ENCODE peak calls at places on chromosomes 12 and 14, in five cellular contexts. B is activated CD8-positive, alpha-beta T cell treated with anti-CD3 and anti-CD28 coated beads, Interleukin-2, amount 10 ng/mL, durations not matched to agents 7 days and 5 days; K is endodermal cell; R is heart right ventricle; A is AG10803. N is an unnamed sample.

GRCh38 chr12:97308576-97309198 is 153.9 kb upstream of the RMST start:
- DNase-seq in B (peak), K (no peak), R (peak), A (peak), N (no peak)

GRCh38 chr12:104138747-104139186 is 757 bp upstream of the NFYB start:
- DNase-seq in B (no peak), K (peak), R (no peak), A (peak), N (no peak)

GRCh38 chr14:30708157-30708556 is 86.0 kb downstream of the SCFD1 start:
- DNase-seq in B (no peak), K (peak), R (no peak), A (no peak), N (peak)

GRCh38 chr12:604956-605355 is 58.3 kb downstream of the NINJ2 start:
- DNase-seq in B (no peak), K (no peak), R (no peak), A (no peak), N (no peak)

GRCh38 chr12:106223485-106224391 is 24.1 kb downstream of the CKAP4 start:
- DNase-seq in B (peak), K (peak), R (peak), A (peak), N (peak)

GRCh38 chr12:23867794-23868193 is 81.7 kb downstream of the SOX5 start:
- DNase-seq in B (no peak), K (no peak), R (no peak), A (no peak), N (no peak)

GRCh38 chr14:65414961-65415589 is 2.5 kb downstream of the FUT8 start:
- DNase-seq in B (peak), K (no peak), R (peak), A (peak), N (no peak)

GRCh38 chr14:61543946-61544345 is 151.4 kb upstream of the HIF1A start:
- DNase-seq in B (no peak), K (peak), R (no peak), A (no peak), N (no peak)

GRCh38 chr14:87687338-87687876 is 305.6 kb downstream of the GALC start:
- DNase-seq in B (no peak), K (no peak), R (no peak), A (no peak), N (no peak)

GRCh38 chr12:53191885-53192530 is 11.3 kb upstream of the CSAD start:
- DNase-seq in B (no peak), K (no peak), R (no peak), A (no peak), N (no peak)

GRCh38 chr12:130555628-130556485 is 160.2 kb downstream of the RIMBP2 start:
- DNase-seq in B (no peak), K (no peak), R (no peak), A (no peak), N (no peak)

GRCh38 chr12:6957151-6957701 is 6.1 kb downstream of the PTPN6 start:
- DNase-seq in B (peak), K (no peak), R (no peak), A (no peak), N (no peak)

GRCh38 chr12:42104784-42105183 is 39.9 kb downstream of the GXYLT1 start:
- DNase-seq in B (no peak), K (no peak), R (no peak), A (no peak), N (no peak)

GRCh38 chr14:55274760-55275159 is 3.5 kb downstream of the FBXO34 start:
- DNase-seq in B (no peak), K (no peak), R (no peak), A (peak), N (no peak)

GRCh38 chr12:89162704-89163261 is 189.5 kb downstream of the DUSP6 start:
- DNase-seq in B (peak), K (no peak), R (peak), A (peak), N (no peak)

GRCh38 chr12:54463034-54463433 is 10.4 kb downstream of the GTSF1 start:
- DNase-seq in B (no peak), K (no peak), R (no peak), A (peak), N (no peak)

GRCh38 chr12:128819293-128820144 is 4.2 kb downstream of the SLC15A4 start:
- DNase-seq in B (no peak), K (peak), R (no peak), A (no peak), N (peak)

GRCh38 chr14:71322660-71323250 is 415.5 kb downstream of the PCNX1 start:
- DNase-seq in B (peak), K (no peak), R (peak), A (peak), N (no peak)

GRCh38 chr12:83147341-83147740 is 460.6 kb downstream of the TMTC2 start:
- DNase-seq in B (no peak), K (no peak), R (no peak), A (no peak), N (no peak)

GRCh38 chr12:110266980-110267620 is 13.9 kb upstream of the ATP2A2 start:
- DNase-seq in B (no peak), K (no peak), R (peak), A (peak), N (no peak)